ENCODE peak calls at places on chromosomes 3 and 15, in five cellular contexts. One of them, this sample, is unnamed.

GRCh38 chr15:80582816-80583423 is 112.2 kb upstream of the ABHD17C start:
- DNase-seq in tibial artery: no peak
- DNase-seq in adrenal gland: no peak
- DNase-seq in Peyer's patch: no peak
- DNase-seq in neural progenitor cell: no peak
- DNase-seq in this sample: no peak

GRCh38 chr3:137792633-137793271 is 28.6 kb downstream of the SOX14 start:
- DNase-seq in Peyer's patch: no peak
- DNase-seq in adrenal gland: peak; percentile 27
- DNase-seq in tibial artery: no peak
- DNase-seq in neural progenitor cell: peak; percentile 73
- DNase-seq in this sample: no peak

GRCh38 chr3:64551697-64552096 is 136.1 kb downstream of the ADAMTS9 start:
- DNase-seq in Peyer's patch: no peak
- DNase-seq in neural progenitor cell: no peak
- DNase-seq in adrenal gland: no peak
- DNase-seq in tibial artery: no peak
- DNase-seq in this sample: no peak

GRCh38 chr3:11764931-11765363 is 81.7 kb downstream of the TAMM41 start:
- DNase-seq in neural progenitor cell: no peak
- DNase-seq in Peyer's patch: no peak
- DNase-seq in tibial artery: no peak
- DNase-seq in adrenal gland: no peak
- DNase-seq in this sample: no peak

GRCh38 chr15:64865998-64866520 is 24.3 kb downstream of the PLEKHO2 start:
- DNase-seq in adrenal gland: no peak
- DNase-seq in neural progenitor cell: peak; percentile 46
- DNase-seq in tibial artery: no peak
- DNase-seq in Peyer's patch: no peak
- DNase-seq in this sample: peak; percentile 74

GRCh38 chr3:37863949-37864822 is 2.5 kb downstream of the CTDSPL start:
- DNase-seq in neural progenitor cell: no peak
- DNase-seq in Peyer's patch: no peak
- DNase-seq in adrenal gland: no peak
- DNase-seq in tibial artery: no peak
- DNase-seq in this sample: no peak

GRCh38 chr3:134699721-134700120 is 48.9 kb upstream of the KY start:
- DNase-seq in tibial artery: no peak
- DNase-seq in neural progenitor cell: no peak
- DNase-seq in Peyer's patch: no peak
- DNase-seq in adrenal gland: no peak
- DNase-seq in this sample: no peak

GRCh38 chr3:195348719-195349118 is 77.8 kb upstream of the XXYLT1 start:
- DNase-seq in adrenal gland: no peak
- DNase-seq in neural progenitor cell: no peak
- DNase-seq in Peyer's patch: no peak
- DNase-seq in tibial artery: no peak
- DNase-seq in this sample: no peak

GRCh38 chr3:184629555-184630160 is 68.1 kb downstream of the EPHB3 start:
- DNase-seq in adrenal gland: no peak
- DNase-seq in neural progenitor cell: peak; percentile 77
- DNase-seq in tibial artery: no peak
- DNase-seq in Peyer's patch: no peak
- DNase-seq in this sample: no peak

GRCh38 chr3:184783309-184783708 is 28.7 kb upstream of the VPS8 start:
- DNase-seq in adrenal gland: no peak
- DNase-seq in tibial artery: no peak
- DNase-seq in Peyer's patch: no peak
- DNase-seq in neural progenitor cell: no peak
- DNase-seq in this sample: no peak

GRCh38 chr3:81195483-81195882 is 566.0 kb downstream of the GBE1 start:
- DNase-seq in Peyer's patch: no peak
- DNase-seq in tibial artery: no peak
- DNase-seq in neural progenitor cell: no peak
- DNase-seq in adrenal gland: no peak
- DNase-seq in this sample: no peak

GRCh38 chr15:89531796-89532537 is 35.6 kb upstream of the RHCG start:
- DNase-seq in tibial artery: no peak
- DNase-seq in neural progenitor cell: no peak
- DNase-seq in adrenal gland: no peak
- DNase-seq in Peyer's patch: no peak
- DNase-seq in this sample: no peak

GRCh38 chr3:11054739-11055438 is 62.3 kb downstream of the SLC6A1 start:
- DNase-seq in adrenal gland: no peak
- DNase-seq in Peyer's patch: no peak
- DNase-seq in neural progenitor cell: no peak
- DNase-seq in tibial artery: no peak
- DNase-seq in this sample: no peak

GRCh38 chr15:40914486-40914885 is 14.7 kb upstream of the DLL4 start:
- DNase-seq in adrenal gland: no peak
- DNase-seq in neural progenitor cell: no peak
- DNase-seq in tibial artery: no peak
- DNase-seq in Peyer's patch: no peak
- DNase-seq in this sample: no peak

GRCh38 chr3:13234155-13234505 is 160.9 kb upstream of the IQSEC1 start:
- DNase-seq in neural progenitor cell: no peak
- DNase-seq in adrenal gland: no peak
- DNase-seq in tibial artery: no peak
- DNase-seq in Peyer's patch: no peak
- DNase-seq in this sample: no peak

GRCh38 chr15:78242128-78242527 is 7.8 kb upstream of the ACSBG1 start:
- DNase-seq in neural progenitor cell: peak; percentile 51
- DNase-seq in tibial artery: no peak
- DNase-seq in Peyer's patch: no peak
- DNase-seq in adrenal gland: no peak
- DNase-seq in this sample: no peak

GRCh38 chr3:79040091-79040490 is 727.7 kb downstream of the ROBO1 start:
- DNase-seq in Peyer's patch: no peak
- DNase-seq in adrenal gland: no peak
- DNase-seq in tibial artery: no peak
- DNase-seq in neural progenitor cell: no peak
- DNase-seq in this sample: no peak

GRCh38 chr3:103056953-103057450 is 622.2 kb downstream of the ZPLD1 start:
- DNase-seq in Peyer's patch: no peak
- DNase-seq in neural progenitor cell: no peak
- DNase-seq in tibial artery: no peak
- DNase-seq in adrenal gland: no peak
- DNase-seq in this sample: no peak

GRCh38 chr15:100867476-100867875 is 12.2 kb upstream of the ALDH1A3 start:
- DNase-seq in tibial artery: no peak
- DNase-seq in adrenal gland: no peak
- DNase-seq in Peyer's patch: no peak
- DNase-seq in neural progenitor cell: no peak
- DNase-seq in this sample: no peak

GRCh38 chr15:25799906-25800700 is 63.0 kb downstream of the ATP10A start:
- DNase-seq in Peyer's patch: no peak
- DNase-seq in tibial artery: no peak
- DNase-seq in adrenal gland: no peak
- DNase-seq in neural progenitor cell: no peak
- DNase-seq in this sample: no peak

GRCh38 chr3:170076715-170077238 is 39.0 kb downstream of the GPR160 start:
- DNase-seq in Peyer's patch: no peak
- DNase-seq in adrenal gland: no peak
- DNase-seq in neural progenitor cell: no peak
- DNase-seq in tibial artery: no peak
- DNase-seq in this sample: no peak

GRCh38 chr3:155202626-155203025 is 90.9 kb downstream of the STRIT1 start:
- DNase-seq in Peyer's patch: no peak
- DNase-seq in neural progenitor cell: no peak
- DNase-seq in adrenal gland: no peak
- DNase-seq in tibial artery: no peak
- DNase-seq in this sample: peak; percentile 87

GRCh38 chr15:52337198-52337853 is 41.7 kb upstream of the MYO5C start:
- DNase-seq in neural progenitor cell: no peak
- DNase-seq in tibial artery: no peak
- DNase-seq in adrenal gland: no peak
- DNase-seq in Peyer's patch: no peak
- DNase-seq in this sample: no peak

GRCh38 chr3:194422188-194422587 is 23.1 kb upstream of the GP5 start:
- DNase-seq in Peyer's patch: no peak
- DNase-seq in neural progenitor cell: no peak
- DNase-seq in adrenal gland: no peak
- DNase-seq in tibial artery: no peak
- DNase-seq in this sample: no peak

GRCh38 chr15:39593071-39594055 is 12.5 kb downstream of the THBS1 start:
- DNase-seq in neural progenitor cell: no peak
- DNase-seq in tibial artery: no peak
- DNase-seq in adrenal gland: no peak
- DNase-seq in Peyer's patch: no peak
- DNase-seq in this sample: peak; percentile 36

GRCh38 chr15:65211157-65211982 is at the start of gene CILP:
- DNase-seq in neural progenitor cell: peak; percentile 29
- DNase-seq in tibial artery: peak; percentile 59
- DNase-seq in adrenal gland: no peak
- DNase-seq in Peyer's patch: no peak
- DNase-seq in this sample: no peak

GRCh38 chr3:154062513-154062912 is 58.7 kb upstream of the ARHGEF26 start:
- DNase-seq in neural progenitor cell: no peak
- DNase-seq in adrenal gland: no peak
- DNase-seq in tibial artery: no peak
- DNase-seq in Peyer's patch: no peak
- DNase-seq in this sample: no peak

GRCh38 chr3:154059798-154060197 is 61.4 kb upstream of the ARHGEF26 start:
- DNase-seq in neural progenitor cell: no peak
- DNase-seq in Peyer's patch: no peak
- DNase-seq in tibial artery: no peak
- DNase-seq in adrenal gland: no peak
- DNase-seq in this sample: no peak

GRCh38 chr3:154060606-154061380 is 60.4 kb upstream of the ARHGEF26 start:
- DNase-seq in Peyer's patch: no peak
- DNase-seq in adrenal gland: no peak
- DNase-seq in tibial artery: peak; percentile 21
- DNase-seq in neural progenitor cell: no peak
- DNase-seq in this sample: peak; percentile 51
- TF ChIP-seq CTCF in Peyer's patch: no peak
- TF ChIP-seq CTCF in adrenal gland: no peak
- TF ChIP-seq CTCF in tibial artery: no peak
- TF ChIP-seq CTCF in neural progenitor cell: no peak
- TF ChIP-seq CTCF in this sample: no peak

GRCh38 chr3:121493431-121493830 is 52.4 kb downstream of the POLQ start:
- DNase-seq in adrenal gland: no peak
- DNase-seq in tibial artery: no peak
- DNase-seq in Peyer's patch: no peak
- DNase-seq in neural progenitor cell: no peak
- DNase-seq in this sample: no peak
- TF ChIP-seq CTCF in adrenal gland: no peak
- TF ChIP-seq CTCF in tibial artery: no peak
- TF ChIP-seq CTCF in Peyer's patch: no peak
- TF ChIP-seq CTCF in neural progenitor cell: no peak
- TF ChIP-seq CTCF in this sample: peak; percentile 24

GRCh38 chr15:48972750-48973503 is 9.2 kb upstream of the SHC4 start:
- DNase-seq in tibial artery: no peak
- DNase-seq in Peyer's patch: no peak
- DNase-seq in adrenal gland: no peak
- DNase-seq in neural progenitor cell: no peak
- DNase-seq in this sample: no peak

GRCh38 chr15:48978638-48979037 is 14.9 kb upstream of the SHC4 start:
- DNase-seq in neural progenitor cell: no peak
- DNase-seq in tibial artery: no peak
- DNase-seq in Peyer's patch: no peak
- DNase-seq in adrenal gland: no peak
- DNase-seq in this sample: no peak

GRCh38 chr15:48974865-48975264 is 11.1 kb upstream of the SHC4 start:
- DNase-seq in adrenal gland: no peak
- DNase-seq in neural progenitor cell: peak; percentile 64
- DNase-seq in tibial artery: no peak
- DNase-seq in Peyer's patch: no peak
- DNase-seq in this sample: no peak

GRCh38 chr15:48975713-48976419 is 12.1 kb upstream of the SHC4 start:
- DNase-seq in tibial artery: peak; percentile 76
- DNase-seq in Peyer's patch: peak; percentile 53
- DNase-seq in adrenal gland: peak; percentile 79
- DNase-seq in neural progenitor cell: peak; percentile 95
- DNase-seq in this sample: no peak

GRCh38 chr15:48976444-48977088 is 12.8 kb upstream of the SHC4 start:
- DNase-seq in adrenal gland: no peak
- DNase-seq in neural progenitor cell: no peak
- DNase-seq in tibial artery: no peak
- DNase-seq in Peyer's patch: no peak
- DNase-seq in this sample: no peak
- TF ChIP-seq CTCF in adrenal gland: no peak
- TF ChIP-seq CTCF in neural progenitor cell: no peak
- TF ChIP-seq CTCF in tibial artery: no peak
- TF ChIP-seq CTCF in Peyer's patch: no peak
- TF ChIP-seq CTCF in this sample: no peak

GRCh38 chr15:55281517-55282227 is 7.9 kb downstream of the RAB27A start:
- DNase-seq in tibial artery: no peak
- DNase-seq in adrenal gland: no peak
- DNase-seq in Peyer's patch: no peak
- DNase-seq in neural progenitor cell: no peak
- DNase-seq in this sample: no peak
- TF ChIP-seq CTCF in tibial artery: no peak
- TF ChIP-seq CTCF in adrenal gland: no peak
- TF ChIP-seq CTCF in Peyer's patch: no peak
- TF ChIP-seq CTCF in neural progenitor cell: no peak
- TF ChIP-seq CTCF in this sample: no peak

GRCh38 chr3:127405791-127406190 is 117.9 kb upstream of the PRR20G start:
- DNase-seq in adrenal gland: no peak
- DNase-seq in tibial artery: no peak
- DNase-seq in neural progenitor cell: no peak
- DNase-seq in Peyer's patch: no peak
- DNase-seq in this sample: no peak

GRCh38 chr3:127404614-127405598 is 117.1 kb upstream of the PRR20G start:
- DNase-seq in neural progenitor cell: no peak
- DNase-seq in Peyer's patch: no peak
- DNase-seq in adrenal gland: no peak
- DNase-seq in tibial artery: no peak
- DNase-seq in this sample: no peak

GRCh38 chr3:127408022-127408683 is 120.3 kb upstream of the PRR20G start:
- DNase-seq in neural progenitor cell: no peak
- DNase-seq in adrenal gland: peak; percentile 8
- DNase-seq in Peyer's patch: no peak
- DNase-seq in tibial artery: no peak
- DNase-seq in this sample: no peak

GRCh38 chr3:127407026-127407939 is 119.4 kb upstream of the PRR20G start:
- DNase-seq in neural progenitor cell: no peak
- DNase-seq in adrenal gland: peak; percentile 4
- DNase-seq in Peyer's patch: no peak
- DNase-seq in tibial artery: no peak
- DNase-seq in this sample: no peak

GRCh38 chr3:127406309-127407025 is 118.6 kb upstream of the PRR20G start:
- DNase-seq in adrenal gland: no peak
- DNase-seq in tibial artery: no peak
- DNase-seq in neural progenitor cell: no peak
- DNase-seq in Peyer's patch: no peak
- DNase-seq in this sample: no peak
- TF ChIP-seq CTCF in adrenal gland: no peak
- TF ChIP-seq CTCF in tibial artery: no peak
- TF ChIP-seq CTCF in neural progenitor cell: peak; percentile 24
- TF ChIP-seq CTCF in Peyer's patch: peak; percentile 4
- TF ChIP-seq CTCF in this sample: no peak

This sample was measured in AG09319.